ENCODE peak calls at places on chromosomes 13 and 19, in four cellular contexts. V is breast epithelium, Y is lower lobe of right lung, L is SK-N-SH. E is an unnamed sample. For H3K36me3, the result is how much of the 10 kb centered on the place peaks cover.

GRCh38 chr19:7294571-7295212 is 478 bp upstream of the INSR start:
- DNase-seq in V (peak), L (peak), Y (peak), E (peak)

GRCh38 chr19:55149078-55150003 is at the start of gene TNNT1:
- DNase-seq in L (peak), V (no peak), Y (no peak), E (no peak)

GRCh38 chr19:45681391-45682015 is 10.2 kb downstream of the SNRPD2 start:
- DNase-seq in L (peak), Y (peak), V (peak), E (peak)

GRCh38 chr19:42286349-42287016 is 15.4 kb upstream of the PRR19 start:
- DNase-seq in Y (no peak), V (no peak), L (peak), E (no peak)

GRCh38 chr19:2527716-2528115 is 51.8 kb downstream of the GADD45B start:
- DNase-seq in V (no peak), Y (no peak), L (peak), E (no peak)

GRCh38 chr19:31510635-31511034 is 161.4 kb upstream of the TSHZ3 start:
- DNase-seq in L (no peak), Y (no peak), V (no peak), E (no peak)

GRCh38 chr13:22050951-22051563 is 380.2 kb downstream of the FGF9 start:
- DNase-seq in V (no peak), L (no peak), Y (no peak), E (no peak)

GRCh38 chr13:33264620-33264978 is 21.0 kb downstream of the STARD13 start:
- DNase-seq in Y (no peak), L (no peak), V (no peak), E (no peak)

GRCh38 chr19:10137751-10138682 is 18.3 kb upstream of the EIF3G start:
- DNase-seq in L (peak), V (no peak), Y (no peak), E (no peak)

GRCh38 chr13:22594041-22594440 is 586.7 kb upstream of the SGCG start:
- DNase-seq in Y (no peak), V (no peak), L (no peak), E (no peak)

GRCh38 chr13:36954542-36954941 is 34.5 kb upstream of the SMAD9 start:
- DNase-seq in L (no peak), Y (no peak), V (no peak), E (no peak)

GRCh38 chr19:28103916-28104315 is 1109.0 kb downstream of the UQCRFS1 start:
- DNase-seq in V (no peak), L (no peak), Y (no peak), E (no peak)

GRCh38 chr13:30256713-30257432 is 50.5 kb downstream of the KATNAL1 start:
- DNase-seq in L (no peak), Y (no peak), V (no peak), E (no peak)

GRCh38 chr19:1874554-1875185 is 10.6 kb downstream of the ABHD17A start:
- DNase-seq in L (no peak), V (no peak), Y (no peak), E (no peak)

GRCh38 chr13:41311607-41312500 is 787 bp downstream of the NAA16 start:
- DNase-seq in V (no peak), Y (peak), L (peak), E (peak)

GRCh38 chr13:112679932-112680677 is 9.7 kb upstream of the ATP11A start:
- DNase-seq in V (no peak), Y (peak), L (no peak), E (no peak)

GRCh38 chr19:1017906-1018305 is 3.0 kb downstream of the TMEM259 start:
- DNase-seq in Y (no peak), V (no peak), L (no peak), E (no peak)

GRCh38 chr19:50361290-50362029 is 4.0 kb downstream of the NAPSA start:
- DNase-seq in V (no peak), L (no peak), Y (peak), E (no peak)

GRCh38 chr13:112839347-112840105 is 129.5 kb upstream of the MCF2L start:
- DNase-seq in L (no peak), V (no peak), Y (no peak), E (peak)

GRCh38 chr13:79194272-79194671 is 211.8 kb downstream of the RBM26 start:
- DNase-seq in L (no peak), V (no peak), Y (no peak), E (no peak)

GRCh38 chr19:18401580-18402112 is 4.2 kb upstream of the LRRC25 start:
- DNase-seq in L (no peak), V (no peak), Y (peak), E (no peak)

GRCh38 chr19:913080-913748 is at the start of gene R3HDM4:
- DNase-seq in V (peak), L (peak), Y (peak), E (peak)

GRCh38 chr13:49428041-49428763 is 15.7 kb downstream of the CAB39L start:
- DNase-seq in Y (no peak), V (no peak), L (no peak), E (no peak)

GRCh38 chr19:54207908-54208783 is 7.5 kb downstream of the RPS9 start:
- DNase-seq in Y (peak), V (peak), L (no peak), E (no peak)

GRCh38 chr13:46682015-46682414 is 114.9 kb downstream of the ESD start:
- DNase-seq in Y (no peak), L (no peak), V (no peak), E (no peak)

GRCh38 chr19:17411801-17412200 is 6.4 kb upstream of the BST2 start:
- DNase-seq in L (peak), V (no peak), Y (no peak), E (no peak)

GRCh38 chr13:99320693-99321481 is 13.7 kb upstream of the GPR183 start:
- DNase-seq in V (no peak), Y (no peak), L (no peak), E (no peak)

GRCh38 chr13:99191900-99192399 is 8.7 kb upstream of the UBAC2 start:
- DNase-seq in V (no peak), L (no peak), Y (no peak), E (peak)

GRCh38 chr13:21657538-21657937 is 13.3 kb upstream of the FGF9 start:
- DNase-seq in V (no peak), L (no peak), Y (no peak), E (no peak)

GRCh38 chr19:6418562-6418932 is 6.1 kb downstream of the KHSRP start:
- DNase-seq in L (peak), Y (no peak), V (no peak), E (no peak)

GRCh38 chr19:7883796-7884570 is 4.3 kb upstream of the LRRC8E start:
- DNase-seq in Y (no peak), L (no peak), V (no peak), E (no peak)

GRCh38 chr13:29703421-29703820 is 107.9 kb upstream of the SLC7A1 start:
- DNase-seq in Y (no peak), V (no peak), L (no peak), E (no peak)

GRCh38 chr13:69243366-69243765 is 864.3 kb upstream of the ATXN8OS start:
- DNase-seq in V (no peak), L (no peak), Y (no peak), E (no peak)

GRCh38 chr13:28037399-28037798 is 48.9 kb upstream of the URAD start:
- DNase-seq in V (no peak), Y (no peak), L (no peak), E (no peak)

GRCh38 chr13:78317030-78317429 is 286.3 kb downstream of the POU4F1 start:
- DNase-seq in Y (no peak), V (no peak), L (peak), E (no peak)

DNA sequence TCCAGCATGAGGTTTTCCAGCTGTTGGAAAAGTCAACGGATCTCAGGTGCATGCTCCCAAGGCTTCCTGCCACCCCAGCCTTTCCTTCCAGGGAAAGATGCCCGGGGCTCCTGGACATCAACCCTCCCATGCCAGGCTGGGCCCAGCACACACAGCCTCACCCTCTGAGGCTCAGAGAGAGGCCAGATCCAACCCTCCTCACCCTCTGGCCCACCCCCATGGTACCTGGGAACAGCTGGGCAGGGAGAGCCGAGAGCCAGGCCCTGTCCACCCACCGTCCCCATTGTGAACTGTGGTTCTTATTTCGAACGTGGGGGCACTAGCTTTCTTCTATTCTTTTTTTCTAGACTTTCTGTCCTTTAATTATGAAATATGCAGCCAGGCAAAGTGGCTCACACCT is 9.9 kb upstream of the CCNP start:
- DNase-seq in L (no peak), V (no peak), Y (peak), E (no peak)
- H3K36me3 ChIP-seq in L (half or more), V (under half), Y (half or more), E (half or more)

GRCh38 chr19:35729763-35730162 is 12.0 kb downstream of the KMT2B start:
- DNase-seq in L (no peak), Y (no peak), V (no peak), E (no peak)
- H3K27ac ChIP-seq in L (no peak), Y (no peak), V (peak), E (no peak)

DNA sequence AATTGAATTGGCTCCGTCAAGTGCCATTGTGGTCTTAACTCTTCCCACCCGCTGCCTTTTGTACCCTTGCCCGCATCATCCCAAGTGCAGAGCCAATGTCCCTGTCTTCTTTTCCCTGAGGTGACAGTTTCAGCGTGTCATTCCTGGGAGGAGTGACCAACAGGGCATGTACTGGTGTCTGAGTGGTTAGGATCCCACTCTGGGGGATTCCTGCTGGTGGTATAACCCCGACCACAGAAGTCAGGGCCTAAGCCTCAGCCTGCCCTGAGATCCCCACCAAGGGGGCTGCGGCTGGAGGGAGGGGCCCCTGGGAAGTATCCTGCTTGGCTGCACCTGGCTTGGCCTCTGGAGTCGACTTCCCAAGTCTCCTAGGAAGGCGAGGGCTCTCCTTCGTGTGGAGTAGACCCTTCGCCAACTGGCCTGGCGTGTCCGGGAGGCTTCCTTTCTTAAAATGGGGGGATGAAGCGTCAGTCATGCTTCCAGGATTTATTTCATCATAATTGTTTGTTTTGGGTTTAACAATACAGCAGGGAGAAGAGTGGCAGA is 40.6 kb downstream of the NFIX start:
- DNase-seq in V (no peak), Y (no peak), L (no peak), E (no peak)
- H3K4me3 ChIP-seq in V (no peak), Y (no peak), L (no peak), E (no peak)

GRCh38 chr19:57867868-57868492 is 18.3 kb downstream of the ZNF587 start:
- DNase-seq in Y (no peak), V (no peak), L (no peak), E (no peak)

GRCh38 chr19:57872450-57872849 is 16.4 kb downstream of the ZNF814 start:
- DNase-seq in Y (no peak), L (no peak), V (no peak), E (no peak)

GRCh38 chr19:57870225-57870624 is 18.6 kb downstream of the ZNF814 start:
- DNase-seq in Y (no peak), V (no peak), L (no peak), E (no peak)
- H3K36me3 ChIP-seq in Y (under half), V (under half), L (under half), E (half or more)

GRCh38 chr13:51451467-51452390 is 1.1 kb downstream of the INTS6 start:
- DNase-seq in V (peak), Y (peak), L (peak), E (peak)
- H3K27ac ChIP-seq in V (peak), Y (peak), L (peak), E (peak)

DNA sequence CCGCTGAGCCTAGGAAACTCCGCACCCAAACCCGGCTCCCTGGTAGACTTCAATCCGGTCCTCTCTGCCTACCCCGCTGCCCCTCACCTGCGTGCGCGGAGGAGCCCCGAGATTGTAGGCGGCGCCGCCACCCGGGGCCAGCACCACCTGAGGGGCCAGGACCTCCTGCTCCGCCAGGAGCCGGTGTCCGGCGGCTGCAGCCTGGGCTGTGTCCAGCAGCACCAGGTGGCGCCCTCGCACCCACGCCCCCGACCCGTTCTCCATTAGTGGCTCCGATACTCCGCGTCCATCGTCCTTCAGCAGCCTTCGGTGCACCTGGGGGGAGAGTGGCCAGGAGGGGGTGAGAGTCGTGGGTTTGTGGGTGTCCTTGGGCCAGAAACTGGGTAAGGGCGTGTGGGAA is 18.5 kb downstream of the MAN2B1 start:
- DNase-seq in V (no peak), L (peak), Y (no peak), E (no peak)
- H3K4me3 ChIP-seq in V (no peak), L (peak), Y (peak), E (no peak)

DNA sequence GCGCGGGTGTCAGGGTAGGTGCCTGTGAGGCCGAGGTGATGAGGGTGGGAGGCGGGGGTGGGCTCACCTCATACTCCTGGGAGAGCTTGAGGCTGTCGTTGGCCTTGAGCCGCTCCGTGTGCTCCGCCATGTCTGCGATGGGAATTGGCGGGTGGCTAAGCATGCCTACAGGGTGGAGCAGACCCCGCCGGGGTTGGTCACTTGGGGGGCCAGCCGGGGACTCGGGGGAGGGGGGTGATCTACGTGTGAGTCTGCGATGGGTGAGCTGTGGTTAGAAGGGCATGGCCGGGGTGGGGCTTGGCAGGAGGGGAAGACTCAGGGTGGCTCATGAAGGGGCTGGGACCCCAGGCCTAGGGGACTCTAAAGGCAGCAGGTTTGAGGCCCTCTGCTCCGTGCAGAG is 125.2 kb downstream of the PTPRS start:
- DNase-seq in V (no peak), L (no peak), Y (no peak), E (no peak)
- H3K36me3 ChIP-seq in V (under half), L (half or more), Y (half or more), E (half or more)

GRCh38 chr19:38708413-38709024 is 35.8 kb downstream of the CAPN12 start:
- DNase-seq in Y (no peak), L (no peak), V (no peak), E (no peak)

GRCh38 chr19:38710416-38710702 is 33.9 kb downstream of the CAPN12 start:
- DNase-seq in L (no peak), Y (no peak), V (no peak), E (no peak)

GRCh38 chr19:38710928-38711725 is 33.1 kb downstream of the CAPN12 start:
- DNase-seq in V (no peak), L (no peak), Y (no peak), E (no peak)

GRCh38 chr19:38709119-38709518 is 35.2 kb downstream of the CAPN12 start:
- DNase-seq in V (no peak), Y (no peak), L (no peak), E (no peak)

DNA sequence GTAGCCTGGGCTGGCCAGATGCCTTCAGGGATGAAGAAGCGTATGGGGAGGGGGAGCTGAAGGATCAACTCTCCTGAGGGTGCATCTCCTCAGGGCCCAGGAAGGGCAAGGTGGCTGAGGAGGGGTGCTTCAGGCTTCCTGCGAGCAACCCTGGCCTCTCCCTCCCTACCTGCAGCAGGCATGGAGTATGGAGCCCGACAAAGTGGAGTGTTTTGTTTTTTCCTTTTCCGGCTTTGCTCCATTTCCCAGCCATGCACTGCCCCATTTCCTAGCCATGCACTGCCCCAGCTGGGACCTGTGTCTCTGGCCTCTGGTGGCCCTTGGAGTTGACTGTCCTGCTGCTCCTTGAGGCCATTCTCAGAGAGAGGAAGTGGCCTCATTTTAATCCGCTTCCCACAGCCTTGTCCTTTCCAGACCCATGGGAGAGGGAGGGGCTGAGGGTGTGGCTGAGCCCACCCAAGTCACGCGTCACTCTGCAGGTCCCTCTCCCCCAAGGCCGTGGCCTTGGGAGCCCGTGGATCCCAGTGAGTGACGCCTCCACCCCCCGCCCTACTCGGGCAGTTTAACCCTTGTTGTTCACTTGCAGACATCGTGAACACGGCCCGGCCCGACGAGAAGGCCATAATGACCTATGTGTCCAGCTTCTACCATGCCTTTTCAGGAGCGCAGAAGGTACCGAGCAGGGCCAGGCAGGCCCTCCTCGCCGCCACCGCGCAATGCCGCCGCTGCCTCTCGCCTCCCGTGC is 34.4 kb downstream of the CAPN12 start:
- DNase-seq in V (no peak), Y (no peak), L (no peak), E (peak)
- H3K27ac ChIP-seq in V (peak), Y (peak), L (no peak), E (peak)

DNA sequence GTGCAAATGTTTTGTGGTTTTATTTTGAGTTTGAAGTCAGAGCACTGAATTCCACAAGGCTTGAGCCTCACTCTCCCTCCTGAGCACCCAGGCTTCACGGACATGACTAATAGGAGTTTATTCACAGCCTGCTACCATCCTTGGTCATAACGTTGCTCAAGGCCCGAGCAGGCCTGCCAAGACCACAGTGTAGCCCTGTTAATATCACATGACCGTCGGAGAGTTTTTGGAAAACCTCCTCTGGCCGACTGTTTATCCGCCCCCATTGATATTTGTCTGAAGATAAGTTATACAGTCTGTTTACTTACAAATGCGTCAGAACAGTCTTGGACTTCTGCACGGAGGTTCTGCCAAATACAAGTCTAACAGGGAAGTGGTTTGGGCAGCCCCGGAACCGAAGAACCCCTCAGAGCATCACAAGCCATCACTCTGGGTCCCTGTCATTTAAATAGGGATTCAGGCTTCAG is 89.9 kb downstream of the COL4A2 start:
- DNase-seq in V (peak), L (no peak), Y (no peak), E (no peak)
- H3K4me3 ChIP-seq in V (no peak), L (no peak), Y (no peak), E (no peak)

E was measured in WERI-Rb-1.